ENCODE peak calls at places on chromosomes 16 and 17, in seven cellular contexts. One of them, this sample, is unnamed.

GRCh38 chr17:10059684-10060211 is 138.7 kb downstream of the GAS7 start:
- DNase-seq in heart right ventricle: peak; percentile 70
- DNase-seq in CD8-positive, alpha-beta T cell: no peak
- DNase-seq in Peyer's patch: no peak
- DNase-seq in upper lobe of right lung: no peak
- DNase-seq in GM23248: peak; percentile 38
- DNase-seq in right cardiac atrium: peak; percentile 68
- DNase-seq in this sample: no peak

GRCh38 chr16:25279491-25279890 is 21.8 kb upstream of the ZKSCAN2 start:
- DNase-seq in heart right ventricle: no peak
- DNase-seq in CD8-positive, alpha-beta T cell: no peak
- DNase-seq in Peyer's patch: no peak
- DNase-seq in upper lobe of right lung: no peak
- DNase-seq in GM23248: no peak
- DNase-seq in right cardiac atrium: no peak
- DNase-seq in this sample: no peak

GRCh38 chr17:9529033-9529748 is 46.4 kb downstream of the STX8 start:
- DNase-seq in heart right ventricle: no peak
- DNase-seq in CD8-positive, alpha-beta T cell: no peak
- DNase-seq in Peyer's patch: no peak
- DNase-seq in upper lobe of right lung: no peak
- DNase-seq in GM23248: peak; percentile 63
- DNase-seq in right cardiac atrium: no peak
- DNase-seq in this sample: peak; percentile 29

GRCh38 chr17:73429440-73430164 is 117.8 kb upstream of the CDC42EP4 start:
- DNase-seq in heart right ventricle: peak; percentile 85
- DNase-seq in CD8-positive, alpha-beta T cell: peak; percentile 89
- DNase-seq in Peyer's patch: peak; percentile 82
- DNase-seq in upper lobe of right lung: peak; percentile 94
- DNase-seq in GM23248: peak; percentile 91
- DNase-seq in right cardiac atrium: peak; percentile 91
- DNase-seq in this sample: peak; percentile 80

GRCh38 chr17:46056800-46057304 is 57.8 kb downstream of the STH start:
- DNase-seq in heart right ventricle: no peak
- DNase-seq in CD8-positive, alpha-beta T cell: no peak
- DNase-seq in Peyer's patch: no peak
- DNase-seq in upper lobe of right lung: no peak
- DNase-seq in GM23248: peak; percentile 80
- DNase-seq in right cardiac atrium: no peak
- DNase-seq in this sample: no peak

GRCh38 chr17:47875586-47875985 is 20.4 kb upstream of the SP2 start:
- DNase-seq in heart right ventricle: no peak
- DNase-seq in CD8-positive, alpha-beta T cell: no peak
- DNase-seq in Peyer's patch: no peak
- DNase-seq in upper lobe of right lung: no peak
- DNase-seq in GM23248: no peak
- DNase-seq in right cardiac atrium: no peak
- DNase-seq in this sample: no peak

GRCh38 chr17:82400830-82401229 is 17.3 kb upstream of the HEXD start:
- DNase-seq in heart right ventricle: no peak
- DNase-seq in CD8-positive, alpha-beta T cell: peak; percentile 48
- DNase-seq in Peyer's patch: peak; percentile 70
- DNase-seq in upper lobe of right lung: peak; percentile 79
- DNase-seq in GM23248: no peak
- DNase-seq in right cardiac atrium: no peak
- DNase-seq in this sample: peak; percentile 19

GRCh38 chr17:57603978-57604377 is 141.1 kb downstream of the CCDC182 start:
- DNase-seq in heart right ventricle: no peak
- DNase-seq in CD8-positive, alpha-beta T cell: peak; percentile 62
- DNase-seq in Peyer's patch: peak; percentile 83
- DNase-seq in upper lobe of right lung: peak; percentile 69
- DNase-seq in GM23248: no peak
- DNase-seq in right cardiac atrium: no peak
- DNase-seq in this sample: peak; percentile 42

GRCh38 chr16:50901062-50901461 is 159.2 kb downstream of the CYLD start:
- DNase-seq in heart right ventricle: no peak
- DNase-seq in CD8-positive, alpha-beta T cell: no peak
- DNase-seq in Peyer's patch: no peak
- DNase-seq in upper lobe of right lung: no peak
- DNase-seq in GM23248: no peak
- DNase-seq in right cardiac atrium: no peak
- DNase-seq in this sample: no peak

GRCh38 chr17:39235555-39236221 is 9.9 kb upstream of the STAC2 start:
- DNase-seq in heart right ventricle: no peak
- DNase-seq in CD8-positive, alpha-beta T cell: no peak
- DNase-seq in Peyer's patch: no peak
- DNase-seq in upper lobe of right lung: peak; percentile 61
- DNase-seq in GM23248: peak; percentile 76
- DNase-seq in right cardiac atrium: no peak
- DNase-seq in this sample: peak; percentile 55

GRCh38 chr17:81003711-81004335 is 12.2 kb downstream of the CHMP6 start:
- DNase-seq in heart right ventricle: no peak
- DNase-seq in CD8-positive, alpha-beta T cell: no peak
- DNase-seq in Peyer's patch: no peak
- DNase-seq in upper lobe of right lung: peak; percentile 56
- DNase-seq in GM23248: peak; percentile 60
- DNase-seq in right cardiac atrium: peak; percentile 33
- DNase-seq in this sample: no peak
- H3K27me3 ChIP-seq in heart right ventricle: peaks cover 23% of the 10 kb centered on the region
- H3K27me3 ChIP-seq in CD8-positive, alpha-beta T cell: peaks cover 4% of the 10 kb centered on the region
- H3K27me3 ChIP-seq in Peyer's patch: no peaks in the 10 kb centered on the region
- H3K27me3 ChIP-seq in upper lobe of right lung: peaks cover 28% of the 10 kb centered on the region
- H3K27me3 ChIP-seq in GM23248: peaks cover 32% of the 10 kb centered on the region
- H3K27me3 ChIP-seq in right cardiac atrium: no peaks in the 10 kb centered on the region
- H3K27me3 ChIP-seq in this sample: peaks cover 10% of the 10 kb centered on the region

DNA sequence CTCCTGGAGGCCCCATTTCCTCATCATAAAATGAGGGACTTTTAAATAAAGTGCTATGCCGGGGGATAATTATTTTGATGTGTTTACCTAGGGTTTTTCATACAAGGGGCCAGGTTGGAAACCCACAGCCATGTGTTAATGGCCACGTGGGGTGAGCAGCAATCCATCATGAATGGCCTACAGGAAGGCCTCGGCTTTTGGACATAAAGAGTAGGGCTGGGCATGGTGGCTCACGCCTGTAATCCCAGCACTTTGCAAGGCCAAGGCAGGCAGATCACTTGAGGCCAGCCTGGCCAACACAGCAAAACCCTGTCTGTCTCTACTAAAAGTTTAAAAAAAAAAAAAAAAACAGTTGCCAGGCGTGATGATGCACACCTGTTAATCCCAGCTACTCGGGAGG is 40.3 kb downstream of the MEAK7 start:
- DNase-seq in heart right ventricle: no peak
- DNase-seq in CD8-positive, alpha-beta T cell: no peak
- DNase-seq in Peyer's patch: no peak
- DNase-seq in upper lobe of right lung: peak; percentile 16
- DNase-seq in GM23248: no peak
- DNase-seq in right cardiac atrium: no peak
- DNase-seq in this sample: no peak
- H3K4me3 ChIP-seq in heart right ventricle: no peak overlapping the region
- H3K4me3 ChIP-seq in CD8-positive, alpha-beta T cell: no peak overlapping the region
- H3K4me3 ChIP-seq in Peyer's patch: no peak overlapping the region
- H3K4me3 ChIP-seq in upper lobe of right lung: no peak overlapping the region
- H3K4me3 ChIP-seq in GM23248: no peak overlapping the region
- H3K4me3 ChIP-seq in right cardiac atrium: no peak overlapping the region
- H3K4me3 ChIP-seq in this sample: no peak overlapping the region

GRCh38 chr17:31533546-31534155 is 142.2 kb downstream of the RAB11FIP4 start:
- DNase-seq in heart right ventricle: no peak
- DNase-seq in CD8-positive, alpha-beta T cell: no peak
- DNase-seq in Peyer's patch: peak; percentile 52
- DNase-seq in upper lobe of right lung: no peak
- DNase-seq in GM23248: peak; percentile 94
- DNase-seq in right cardiac atrium: no peak
- DNase-seq in this sample: no peak
- H3K27ac ChIP-seq in heart right ventricle: no peak overlapping the region
- H3K27ac ChIP-seq in CD8-positive, alpha-beta T cell: no peak overlapping the region
- H3K27ac ChIP-seq in Peyer's patch: no peak overlapping the region
- H3K27ac ChIP-seq in upper lobe of right lung: no peak overlapping the region
- H3K27ac ChIP-seq in GM23248: peak overlapping the region; percentile 57
- H3K27ac ChIP-seq in right cardiac atrium: no peak overlapping the region
- H3K27ac ChIP-seq in this sample: no peak overlapping the region

DNA sequence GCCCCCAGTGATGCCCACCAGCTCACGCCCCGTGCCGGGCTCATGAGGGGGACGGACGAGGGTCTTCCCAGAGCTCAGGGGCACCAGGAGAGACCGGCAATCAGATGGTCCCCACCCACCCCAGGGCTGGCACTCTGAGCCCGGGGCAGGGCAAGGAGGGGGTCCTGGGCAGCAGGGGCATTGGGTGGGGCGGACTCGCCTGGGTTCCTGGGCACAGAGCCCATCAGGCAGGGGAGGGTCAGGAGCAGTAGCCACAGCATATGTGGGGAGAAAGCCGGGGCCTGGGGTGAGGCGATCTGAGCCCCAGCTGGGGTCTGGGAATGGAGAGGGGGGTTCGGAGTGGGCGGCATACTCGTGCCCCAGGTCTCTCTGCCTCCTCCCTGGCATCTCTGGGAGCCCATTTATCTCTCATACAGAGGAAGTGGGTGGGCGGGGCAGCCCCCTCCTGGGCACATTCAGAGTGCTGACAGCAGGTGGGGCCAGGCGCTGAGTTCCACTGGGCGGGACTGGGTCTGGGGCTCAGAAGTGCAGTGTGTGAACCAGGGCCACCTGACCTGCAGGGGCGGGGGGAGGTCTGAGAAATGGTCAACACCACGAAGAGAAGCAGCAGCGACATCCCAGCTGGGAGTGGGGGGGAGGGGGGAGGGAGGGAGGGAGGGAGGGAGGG is 20.5 kb upstream of the UBE2I start:
- DNase-seq in heart right ventricle: no peak
- DNase-seq in CD8-positive, alpha-beta T cell: no peak
- DNase-seq in Peyer's patch: no peak
- DNase-seq in upper lobe of right lung: no peak
- DNase-seq in GM23248: no peak
- DNase-seq in right cardiac atrium: no peak
- DNase-seq in this sample: no peak
- H3K27me3 ChIP-seq in heart right ventricle: peaks cover 88% of the 10 kb centered on the region
- H3K27me3 ChIP-seq in CD8-positive, alpha-beta T cell: peaks cover 8% of the 10 kb centered on the region
- H3K27me3 ChIP-seq in Peyer's patch: no peaks in the 10 kb centered on the region
- H3K27me3 ChIP-seq in upper lobe of right lung: peaks cover 77% of the 10 kb centered on the region
- H3K27me3 ChIP-seq in GM23248: peaks cover 43% of the 10 kb centered on the region
- H3K27me3 ChIP-seq in right cardiac atrium: no peaks in the 10 kb centered on the region
- H3K27me3 ChIP-seq in this sample: peaks cover 2% of the 10 kb centered on the region

This sample was measured in CD4-positive, CD25-positive, alpha-beta regulatory T cell.